ENCODE peak calls at places on chromosomes 6 and 20, in five cellular contexts. G is PC-9, U is MM.1S, M is fibroblast of the aortic adventitia, L is lower leg skin. Y is an unnamed sample.

GRCh38 chr6:49639177-49639817 is 2.7 kb upstream of the RHAG start:
- DNase-seq in G (no peak), U (no peak), M (no peak), L (no peak), Y (no peak)

GRCh38 chr6:82711105-82711829 is 347.6 kb downstream of the TPBG start:
- DNase-seq in G (no peak), U (no peak), M (peak), L (no peak), Y (peak)

GRCh38 chr6:164051427-164051826 is 636.9 kb downstream of the QKI start:
- DNase-seq in G (no peak), U (no peak), M (no peak), L (no peak), Y (no peak)

GRCh38 chr6:43716099-43716498 is 28.5 kb upstream of the MRPS18A start:
- DNase-seq in G (no peak), U (no peak), M (peak), L (no peak), Y (no peak)

GRCh38 chr6:14053776-14054175 is 63.8 kb upstream of the CD83 start:
- DNase-seq in G (no peak), U (no peak), M (no peak), L (no peak), Y (peak)

GRCh38 chr6:30965140-30965601 is 18.3 kb upstream of the MUC21 start:
- DNase-seq in G (no peak), U (no peak), M (no peak), L (no peak), Y (no peak)

GRCh38 chr20:62219992-62220665 is at the start of gene HRH3:
- DNase-seq in G (peak), U (peak), M (no peak), L (no peak), Y (peak)

GRCh38 chr20:62407221-62407992 is at the start of gene CABLES2:
- DNase-seq in G (peak), U (peak), M (peak), L (peak), Y (peak)

GRCh38 chr6:2354138-2354491 is 108.7 kb upstream of the GMDS start:
- DNase-seq in G (no peak), U (no peak), M (no peak), L (no peak), Y (no peak)

GRCh38 chr6:26307830-26308229 is 57.2 kb upstream of the BTN3A2 start:
- DNase-seq in G (no peak), U (no peak), M (no peak), L (no peak), Y (no peak)

GRCh38 chr20:58897493-58897892 is 45.0 kb downstream of the GNAS start:
- DNase-seq in G (no peak), U (no peak), M (no peak), L (no peak), Y (no peak)

GRCh38 chr6:160882741-160883340 is 108.7 kb upstream of the MAP3K4 start:
- DNase-seq in G (no peak), U (no peak), M (peak), L (no peak), Y (no peak)

GRCh38 chr6:28747631-28748157 is 176.1 kb downstream of the TRIM27 start:
- DNase-seq in G (peak), U (no peak), M (peak), L (no peak), Y (peak)

GRCh38 chr6:100462990-100463684 is 1.6 kb downstream of the SIM1 start:
- DNase-seq in G (no peak), U (no peak), M (no peak), L (no peak), Y (peak)

GRCh38 chr6:117600008-117600743 is 2.1 kb downstream of the GOPC start:
- DNase-seq in G (no peak), U (peak), M (peak), L (no peak), Y (no peak)

GRCh38 chr6:37025621-37026466 is 20.4 kb downstream of the FGD2 start:
- DNase-seq in G (no peak), U (no peak), M (no peak), L (no peak), Y (no peak)

GRCh38 chr6:37027036-37027720 is 21.7 kb downstream of the FGD2 start:
- DNase-seq in G (no peak), U (no peak), M (no peak), L (no peak), Y (no peak)

GRCh38 chr6:37030599-37030998 is 25.1 kb downstream of the FGD2 start:
- DNase-seq in G (no peak), U (no peak), M (no peak), L (no peak), Y (no peak)

GRCh38 chr6:37029249-37029959 is 23.9 kb downstream of the FGD2 start:
- DNase-seq in G (peak), U (peak), M (peak), L (no peak), Y (peak)

GRCh38 chr6:37027811-37028469 is 22.5 kb downstream of the FGD2 start:
- DNase-seq in G (no peak), U (no peak), M (no peak), L (no peak), Y (no peak)
- TF ChIP-seq CTCF in G (no peak), U (no peak), M (no peak), L (no peak), Y (no peak)

GRCh38 chr20:1002682-1003561 is 811 bp upstream of the RSPO4 start:
- DNase-seq in G (no peak), U (no peak), M (no peak), L (peak), Y (no peak)

GRCh38 chr20:1001981-1002681 is at the start of gene RSPO4:
- DNase-seq in G (no peak), U (no peak), M (no peak), L (no peak), Y (no peak)

GRCh38 chr20:1003920-1004697 is 2.0 kb upstream of the RSPO4 start:
- DNase-seq in G (no peak), U (no peak), M (no peak), L (no peak), Y (no peak)

GRCh38 chr20:998431-998830 is 3.7 kb downstream of the RSPO4 start:
- DNase-seq in G (no peak), U (no peak), M (no peak), L (no peak), Y (no peak)

DNA sequence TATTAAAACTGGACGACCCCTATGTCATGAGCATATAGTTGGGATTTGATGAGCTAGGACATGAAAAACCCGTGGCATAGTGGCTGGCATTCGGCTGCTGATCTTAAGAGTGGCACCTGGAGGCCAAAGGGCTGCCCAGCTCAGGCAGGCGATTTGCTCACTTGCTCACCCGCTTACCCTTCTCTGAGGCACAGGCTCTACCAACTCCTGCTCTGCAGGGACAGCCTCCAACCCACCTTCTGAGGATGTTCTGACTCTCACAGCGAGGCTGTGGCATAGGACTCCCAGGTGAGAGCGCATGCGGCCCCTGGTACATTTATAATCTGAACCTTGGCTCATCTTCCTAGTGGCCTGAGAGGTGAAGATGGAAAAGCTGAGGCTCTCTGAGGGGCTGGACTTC is 995 bp downstream of the RSPO4 start:
- DNase-seq in G (no peak), U (no peak), M (no peak), L (no peak), Y (no peak)
- H3K4me3 ChIP-seq in G (no peak), U (no peak), M (no peak), L (no peak), Y (no peak)

GRCh38 chr6:3405679-3406078 is 51.2 kb downstream of the SLC22A23 start:
- DNase-seq in G (no peak), U (no peak), M (peak), L (no peak), Y (no peak)

GRCh38 chr6:3400162-3400561 is 56.7 kb downstream of the SLC22A23 start:
- DNase-seq in G (no peak), U (no peak), M (no peak), L (peak), Y (no peak)

GRCh38 chr6:3403244-3404154 is 53.4 kb downstream of the SLC22A23 start:
- DNase-seq in G (peak), U (no peak), M (no peak), L (peak), Y (no peak)

GRCh38 chr6:3405182-3405518 is 51.7 kb downstream of the SLC22A23 start:
- DNase-seq in G (no peak), U (no peak), M (no peak), L (no peak), Y (no peak)

GRCh38 chr6:3402310-3403243 is 54.3 kb downstream of the SLC22A23 start:
- DNase-seq in G (no peak), U (no peak), M (no peak), L (peak), Y (no peak)
- TF ChIP-seq CTCF in G (no peak), U (no peak), M (no peak), L (no peak), Y (no peak)

GRCh38 chr20:8601542-8601912 is 467.4 kb upstream of the PLCB4 start:
- DNase-seq in G (no peak), U (no peak), M (no peak), L (no peak), Y (no peak)
- H3K4me3 ChIP-seq in G (no peak), U (no peak), M (no peak), L (no peak), Y (no peak)

GRCh38 chr6:38234934-38235678 is 404.6 kb downstream of the BTBD9 start:
- DNase-seq in G (no peak), U (no peak), M (no peak), L (no peak), Y (no peak)

GRCh38 chr6:38233161-38233791 is 406.5 kb downstream of the BTBD9 start:
- DNase-seq in G (peak), U (no peak), M (peak), L (no peak), Y (peak)

GRCh38 chr6:38239719-38240451 is 399.8 kb downstream of the BTBD9 start:
- DNase-seq in G (no peak), U (no peak), M (peak), L (no peak), Y (peak)

DNA sequence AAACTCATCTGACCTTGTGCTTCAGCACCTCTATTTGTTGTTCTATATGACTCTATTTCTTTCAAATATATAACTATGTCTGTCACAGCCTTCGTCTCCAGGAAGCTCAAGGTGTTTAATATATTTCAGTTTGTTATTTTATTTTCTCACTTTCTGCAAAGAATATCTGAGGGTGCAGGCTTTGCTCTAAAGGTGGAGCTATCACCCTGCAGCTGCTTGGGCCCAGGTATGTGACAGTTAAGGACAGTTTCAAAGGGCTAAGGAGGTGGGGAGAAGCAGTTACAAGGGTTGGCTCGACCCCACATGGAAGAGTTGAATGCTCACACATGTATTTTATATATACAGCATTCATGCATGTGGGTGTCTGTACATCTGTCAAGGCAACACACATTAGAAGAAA is 405.6 kb downstream of the BTBD9 start:
- DNase-seq in G (no peak), U (no peak), M (no peak), L (no peak), Y (no peak)
- TF ChIP-seq CTCF in G (no peak), U (no peak), M (no peak), L (no peak), Y (no peak)

GRCh38 chr6:128208851-128209580 is 308.2 kb upstream of the THEMIS start:
- DNase-seq in G (no peak), U (no peak), M (peak), L (no peak), Y (peak)
- H3K4me3 ChIP-seq in G (no peak), U (no peak), M (no peak), L (no peak), Y (no peak)

DNA sequence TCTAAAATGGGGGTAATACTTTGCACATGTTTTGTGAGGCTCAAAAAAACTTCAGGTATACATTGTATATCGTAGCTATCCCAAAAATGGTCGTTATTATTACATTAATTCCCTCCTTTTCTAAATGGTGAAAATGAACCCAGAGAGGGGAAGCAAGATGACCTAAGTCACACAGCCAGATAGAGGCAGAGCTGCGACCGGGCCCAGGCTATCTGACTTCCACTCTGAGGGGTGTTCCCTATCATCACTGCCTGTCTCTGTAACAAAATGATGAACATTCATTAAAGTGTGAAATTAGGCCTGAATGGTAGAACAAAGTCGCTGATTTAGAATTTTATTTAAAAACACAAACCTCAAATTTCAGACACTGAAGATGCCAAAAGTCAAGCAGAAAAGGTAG is 29.1 kb upstream of the RIMS4 start:
- DNase-seq in G (no peak), U (no peak), M (no peak), L (no peak), Y (no peak)
- TF ChIP-seq CTCF in G (no peak), U (no peak), M (no peak), L (no peak), Y (no peak)

DNA sequence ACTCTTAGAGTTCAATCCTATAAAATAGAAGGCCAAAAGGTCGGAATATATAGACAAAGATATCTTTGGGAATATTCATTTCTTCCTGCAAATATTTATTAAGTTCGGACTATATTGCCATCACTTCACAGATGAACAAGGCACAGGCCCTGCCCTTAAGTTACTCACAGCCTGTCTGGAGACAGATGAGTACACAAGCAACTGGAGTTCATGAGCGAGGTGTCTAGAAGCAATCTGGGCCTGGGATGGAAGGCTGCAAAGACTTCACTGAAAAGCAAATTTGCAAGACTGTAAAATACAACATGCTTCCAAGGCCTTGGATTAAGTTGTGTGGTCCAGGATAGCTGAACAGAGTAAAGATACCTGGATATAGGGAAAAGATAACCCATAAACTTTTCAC is 56.7 kb upstream of the CEP85L start:
- DNase-seq in G (no peak), U (no peak), M (no peak), L (no peak), Y (peak)
- H3K4me3 ChIP-seq in G (peak), U (no peak), M (no peak), L (no peak), Y (no peak)

DNA sequence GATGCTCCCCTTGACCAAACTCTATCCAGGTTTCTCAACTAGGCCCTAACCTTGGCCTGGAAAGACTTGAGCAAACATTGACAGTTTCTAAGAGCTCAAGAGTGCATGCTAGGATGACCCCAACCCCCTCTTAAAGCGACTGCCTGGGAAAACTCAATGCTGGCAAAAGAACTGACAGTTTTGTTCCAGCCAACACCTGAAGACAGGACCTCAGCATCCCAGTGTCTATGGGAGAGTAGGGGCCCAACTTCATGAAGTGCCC is 119.9 kb downstream of the ZMYND8 start:
- DNase-seq in G (no peak), U (no peak), M (no peak), L (no peak), Y (no peak)
- TF ChIP-seq CTCF in G (no peak), U (no peak), M (no peak), L (no peak), Y (no peak)